ENCODE peak calls at places on chromosomes 2 and 18, in four cellular contexts. One of them, this sample, is unnamed.

GRCh38 chr2:241035142-241035817 is 36.9 kb downstream of the SNED1 start:
- DNase-seq in H1: no peak
- DNase-seq in K562: no peak
- DNase-seq in GM12878: no peak
- DNase-seq in this sample: no peak

GRCh38 chr18:53147472-53147871 is 807.5 kb downstream of the DCC start:
- DNase-seq in H1: no peak
- DNase-seq in K562: no peak
- DNase-seq in GM12878: no peak
- DNase-seq in this sample: no peak

GRCh38 chr2:46780801-46781445 is 134.7 kb downstream of the MCFD2 start:
- DNase-seq in H1: peak
- DNase-seq in K562: peak
- DNase-seq in GM12878: no peak
- DNase-seq in this sample: no peak

GRCh38 chr2:28505361-28505760 is 9.5 kb downstream of the PLB1 start:
- DNase-seq in H1: no peak
- DNase-seq in K562: no peak
- DNase-seq in GM12878: no peak
- DNase-seq in this sample: no peak

GRCh38 chr2:121021685-121022084 is 263.3 kb downstream of the TFCP2L1 start:
- DNase-seq in H1: no peak
- DNase-seq in K562: no peak
- DNase-seq in GM12878: no peak
- DNase-seq in this sample: no peak

GRCh38 chr18:51028201-51028805 is 1.7 kb upstream of the SMAD4 start:
- DNase-seq in H1: no peak
- DNase-seq in K562: peak
- DNase-seq in GM12878: no peak
- DNase-seq in this sample: peak

GRCh38 chr2:43634604-43635306 is 2.3 kb upstream of the PLEKHH2 start:
- DNase-seq in H1: no peak
- DNase-seq in K562: no peak
- DNase-seq in GM12878: no peak
- DNase-seq in this sample: no peak

GRCh38 chr2:8487461-8487932 is 194.4 kb upstream of the ID2 start:
- DNase-seq in H1: peak
- DNase-seq in K562: no peak
- DNase-seq in GM12878: no peak
- DNase-seq in this sample: no peak

GRCh38 chr2:173972636-173973035 is 7.5 kb upstream of the SP3 start:
- DNase-seq in H1: no peak
- DNase-seq in K562: no peak
- DNase-seq in GM12878: no peak
- DNase-seq in this sample: no peak

GRCh38 chr2:160783481-160783880 is 289.9 kb upstream of the RBMS1 start:
- DNase-seq in H1: no peak
- DNase-seq in K562: no peak
- DNase-seq in GM12878: no peak
- DNase-seq in this sample: no peak

GRCh38 chr2:104678181-104678580 is 175.7 kb upstream of the POU3F3 start:
- DNase-seq in H1: no peak
- DNase-seq in K562: no peak
- DNase-seq in GM12878: no peak
- DNase-seq in this sample: no peak

GRCh38 chr2:39920318-39920775 is 141.3 kb upstream of the THUMPD2 start:
- DNase-seq in H1: no peak
- DNase-seq in K562: no peak
- DNase-seq in GM12878: no peak
- DNase-seq in this sample: no peak

GRCh38 chr2:39930175-39930926 is 151.3 kb upstream of the THUMPD2 start:
- DNase-seq in H1: no peak
- DNase-seq in K562: no peak
- DNase-seq in GM12878: no peak
- DNase-seq in this sample: no peak

GRCh38 chr2:39922679-39923416 is 143.8 kb upstream of the THUMPD2 start:
- DNase-seq in H1: no peak
- DNase-seq in K562: no peak
- DNase-seq in GM12878: no peak
- DNase-seq in this sample: no peak

GRCh38 chr2:39929531-39929930 is 150.5 kb upstream of the THUMPD2 start:
- DNase-seq in H1: no peak
- DNase-seq in K562: no peak
- DNase-seq in GM12878: no peak
- DNase-seq in this sample: no peak

GRCh38 chr2:39925312-39925711 is 146.3 kb upstream of the THUMPD2 start:
- DNase-seq in H1: no peak
- DNase-seq in K562: no peak
- DNase-seq in GM12878: no peak
- DNase-seq in this sample: no peak
- TF ChIP-seq ATF3 in H1: no peak
- TF ChIP-seq ATF3 in K562: no peak
- TF ChIP-seq ATF3 in GM12878: no peak
- TF ChIP-seq ATF3 in this sample: no peak

GRCh38 chr18:63592506-63592905 is 5.4 kb downstream of the SERPINB13 start:
- DNase-seq in H1: no peak
- DNase-seq in K562: no peak
- DNase-seq in GM12878: no peak
- DNase-seq in this sample: no peak
- TF ChIP-seq EGR1 in H1: no peak
- TF ChIP-seq EGR1 in K562: no peak
- TF ChIP-seq EGR1 in GM12878: no peak
- TF ChIP-seq EGR1 in this sample: no peak

DNA sequence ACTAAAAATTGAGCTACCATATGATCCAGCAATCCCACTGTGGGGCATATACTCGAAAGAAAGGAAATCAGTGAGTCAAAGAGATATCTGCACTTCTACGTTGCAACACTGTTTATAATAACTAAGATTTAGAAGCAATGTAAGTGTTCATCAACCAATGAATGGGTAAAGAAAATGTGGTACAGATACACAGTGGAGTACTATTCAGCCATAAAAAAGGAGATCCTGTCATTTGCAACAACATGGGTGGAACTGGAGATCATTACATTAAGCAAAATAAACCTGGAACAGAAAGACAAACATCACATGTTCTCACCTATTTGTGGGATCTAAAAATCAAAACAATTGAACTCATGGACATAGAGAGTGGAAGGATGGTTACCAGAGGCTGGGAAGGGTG is 385.0 kb upstream of the TRIB2 start:
- DNase-seq in H1: no peak
- DNase-seq in K562: no peak
- DNase-seq in GM12878: no peak
- DNase-seq in this sample: no peak
- TF ChIP-seq POLR2AphosphoS5 in H1: no peak
- TF ChIP-seq POLR2AphosphoS5 in K562: no peak
- TF ChIP-seq POLR2AphosphoS5 in GM12878: no peak
- TF ChIP-seq POLR2AphosphoS5 in this sample: no peak

DNA sequence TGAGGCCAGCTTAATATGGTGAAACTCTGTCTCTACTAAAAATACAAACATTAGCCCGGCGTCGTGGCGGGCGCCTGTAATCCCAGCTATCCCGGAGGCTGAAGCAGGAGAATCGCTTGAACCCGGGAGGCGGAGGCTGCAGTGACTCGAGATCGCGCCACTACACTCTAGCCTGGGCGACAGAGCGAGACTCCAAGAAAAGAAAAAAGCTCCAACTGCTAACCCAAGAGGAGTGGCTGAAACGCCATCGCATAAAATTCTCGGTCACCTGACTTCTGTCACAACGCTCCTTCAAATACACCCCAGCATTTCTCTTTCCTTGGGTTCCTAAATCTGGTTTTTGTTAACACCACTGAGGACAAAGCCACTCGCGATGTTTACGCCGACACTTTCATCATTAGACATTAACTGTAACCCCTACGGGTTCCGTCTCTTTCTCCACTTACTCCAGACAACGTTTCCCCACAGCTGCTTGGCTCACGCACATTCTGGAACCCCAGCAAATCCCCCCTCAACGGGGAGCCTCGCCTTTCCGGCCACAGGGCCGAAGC is 728 bp downstream of the CLK1 start:
- DNase-seq in H1: no peak
- DNase-seq in K562: no peak
- DNase-seq in GM12878: no peak
- DNase-seq in this sample: no peak
- TF ChIP-seq ATF3 in H1: no peak
- TF ChIP-seq ATF3 in K562: no peak
- TF ChIP-seq ATF3 in GM12878: no peak
- TF ChIP-seq ATF3 in this sample: no peak

DNA sequence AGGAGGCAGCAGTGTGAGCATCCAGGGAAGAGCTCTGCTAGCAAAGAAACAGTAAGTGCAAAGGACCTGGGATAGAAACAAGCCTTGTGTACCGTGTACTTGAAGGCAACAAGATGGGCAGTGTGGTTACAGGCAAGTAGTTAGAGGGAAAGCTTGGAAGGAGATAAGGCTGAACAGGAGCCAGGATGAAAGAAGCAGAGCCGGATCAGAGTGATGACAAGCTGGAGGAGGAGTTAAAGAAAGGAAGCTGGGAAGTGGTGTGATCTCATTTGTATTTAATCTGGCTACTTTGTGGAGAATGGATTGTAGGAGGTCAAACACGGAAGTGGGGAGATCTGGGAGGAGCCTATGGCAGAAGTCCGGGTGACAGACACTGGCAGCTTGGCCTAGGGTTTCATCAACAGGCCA is 44.7 kb upstream of the VPS54 start:
- DNase-seq in H1: no peak
- DNase-seq in K562: peak
- DNase-seq in GM12878: no peak
- DNase-seq in this sample: no peak
- TF ChIP-seq EGR1 in H1: no peak
- TF ChIP-seq EGR1 in K562: no peak
- TF ChIP-seq EGR1 in GM12878: no peak
- TF ChIP-seq EGR1 in this sample: no peak

DNA sequence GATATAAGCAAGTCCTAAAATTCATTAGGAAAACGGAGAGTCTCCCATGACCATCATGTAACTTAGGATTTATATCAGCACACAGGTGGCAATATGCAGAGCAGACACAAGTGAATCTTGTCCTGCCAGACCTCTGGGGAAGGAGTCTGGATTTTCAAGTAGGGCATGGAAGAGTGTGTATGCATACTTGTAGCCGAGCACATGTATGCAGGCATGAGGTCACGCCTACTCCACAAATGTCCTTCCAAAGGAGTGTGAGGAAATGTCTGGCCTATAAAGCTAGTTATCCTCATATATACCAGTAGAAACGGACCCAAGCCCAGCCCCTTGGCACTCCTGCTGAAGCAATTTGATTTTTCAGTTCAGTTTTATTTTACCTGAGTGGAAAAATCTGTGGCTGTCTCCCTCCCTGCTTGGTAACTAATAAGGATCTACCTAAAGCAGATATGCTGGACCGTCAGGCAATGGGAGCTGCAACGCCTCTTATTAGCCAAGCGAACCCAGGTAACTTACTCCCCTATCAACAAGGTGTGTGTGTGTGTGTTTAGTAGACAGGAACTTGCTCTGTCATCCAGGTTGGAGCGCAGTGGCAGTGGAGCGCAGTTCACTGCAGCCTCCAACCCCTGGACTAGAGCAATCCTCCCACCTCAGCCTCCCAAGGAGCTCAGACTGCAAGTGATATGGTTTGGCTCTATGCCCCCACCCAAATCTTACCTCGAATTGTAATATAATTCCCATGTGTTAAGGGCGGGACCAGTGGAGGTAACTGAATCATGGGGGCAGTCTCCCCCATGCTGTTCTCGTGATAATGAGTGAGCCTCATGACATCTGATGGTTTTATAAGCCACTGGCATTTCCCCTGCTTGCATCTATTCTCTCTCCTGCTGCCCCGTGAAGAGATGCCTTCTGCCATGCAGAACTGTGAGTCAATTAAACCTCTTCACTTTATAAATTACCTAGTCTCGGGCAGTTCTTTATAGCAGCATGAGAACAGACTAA is 2.8 kb downstream of the STAT1 start:
- DNase-seq in H1: no peak
- DNase-seq in K562: no peak
- DNase-seq in GM12878: no peak
- DNase-seq in this sample: no peak
- TF ChIP-seq POLR2AphosphoS5 in H1: no peak
- TF ChIP-seq POLR2AphosphoS5 in K562: no peak
- TF ChIP-seq POLR2AphosphoS5 in GM12878: peak
- TF ChIP-seq POLR2AphosphoS5 in this sample: no peak